ENCODE peak calls at places on chromosome 19, in five cellular contexts. T is kidney epithelial cell; D is CD8-positive, alpha-beta T cell; H is kidney; L is stomach. J is an unnamed sample.

GRCh38 chr19:49458567-49458903 is 5.5 kb downstream of the ALDH16A1 start:
- DNase-seq in H (no peak), T (no peak), D (no peak), L (no peak), J (no peak)

GRCh38 chr19:44737238-44738160 is 11.0 kb upstream of the BCL3 start:
- DNase-seq in T (no peak), L (no peak), H (no peak), D (no peak), J (peak)

GRCh38 chr19:48444933-48445194 is 919 bp upstream of the GRWD1 start:
- DNase-seq in T (no peak), D (no peak), L (no peak), H (no peak), J (no peak)

GRCh38 chr19:33621811-33622504 is at the start of gene CHST8:
- DNase-seq in H (no peak), L (peak), D (no peak), T (no peak), J (no peak)

GRCh38 chr19:16825312-16826168 is 3.7 kb upstream of the SIN3B start:
- DNase-seq in T (peak), L (peak), H (no peak), D (no peak), J (peak)

GRCh38 chr19:5691205-5691929 is 1.3 kb downstream of the RPL36 start:
- DNase-seq in H (peak), D (peak), T (no peak), L (peak), J (peak)

GRCh38 chr19:32606289-32606688 is 25.3 kb downstream of the PDCD5 start:
- DNase-seq in D (no peak), T (no peak), H (no peak), L (no peak), J (no peak)

GRCh38 chr19:39297931-39298634 is 1.9 kb downstream of the IFNL1 start:
- DNase-seq in D (peak), H (no peak), L (peak), T (no peak), J (no peak)

GRCh38 chr19:31110331-31110730 is 238.9 kb downstream of the TSHZ3 start:
- DNase-seq in T (no peak), H (no peak), L (no peak), D (no peak), J (peak)

GRCh38 chr19:41205995-41206394 is 13.0 kb downstream of the CYP2S1 start:
- DNase-seq in L (no peak), H (no peak), D (no peak), T (no peak), J (no peak)

GRCh38 chr19:21604351-21604926 is 99.0 kb downstream of the ZNF429 start:
- DNase-seq in D (no peak), L (no peak), H (no peak), T (no peak), J (peak)

GRCh38 chr19:5672708-5673459 is 7.4 kb downstream of the MICOS13 start:
- DNase-seq in H (no peak), T (no peak), L (no peak), D (no peak), J (no peak)

GRCh38 chr19:50798116-50798942 is 8.1 kb downstream of the ACP4 start:
- DNase-seq in T (no peak), L (no peak), D (no peak), H (no peak), J (no peak)

GRCh38 chr19:48777720-48778119 is 22.4 kb downstream of the FGF21 start:
- DNase-seq in D (no peak), L (no peak), H (no peak), T (no peak), J (no peak)

GRCh38 chr19:33777351-33777750 is 19.3 kb upstream of the KCTD15 start:
- DNase-seq in H (no peak), D (no peak), L (no peak), T (no peak), J (no peak)

GRCh38 chr19:41307954-41308449 is 2.0 kb upstream of the CCDC97 start:
- DNase-seq in T (no peak), L (no peak), D (no peak), H (no peak), J (no peak)

GRCh38 chr19:38430931-38431330 is 2.6 kb upstream of the RYR1 start:
- DNase-seq in H (no peak), L (no peak), T (no peak), D (no peak), J (no peak)

GRCh38 chr19:51690359-51691121 is 2.6 kb upstream of the SPACA6 start:
- DNase-seq in H (peak), L (peak), D (peak), T (no peak), J (peak)

GRCh38 chr19:50717891-50718254 is 1.7 kb downstream of the SHANK1 start:
- DNase-seq in T (no peak), L (no peak), D (peak), H (no peak), J (no peak)

GRCh38 chr19:42480335-42481095 is 37.8 kb upstream of the CXCL17 start:
- DNase-seq in L (peak), T (no peak), H (no peak), D (no peak), J (no peak)

GRCh38 chr19:51137812-51138425 is 4.2 kb upstream of the SIGLEC7 start:
- DNase-seq in H (no peak), T (no peak), L (no peak), D (no peak), J (no peak)

GRCh38 chr19:55567708-55568328 is 12.8 kb downstream of the ZNF579 start:
- DNase-seq in T (no peak), L (no peak), H (no peak), D (no peak), J (no peak)

DNA sequence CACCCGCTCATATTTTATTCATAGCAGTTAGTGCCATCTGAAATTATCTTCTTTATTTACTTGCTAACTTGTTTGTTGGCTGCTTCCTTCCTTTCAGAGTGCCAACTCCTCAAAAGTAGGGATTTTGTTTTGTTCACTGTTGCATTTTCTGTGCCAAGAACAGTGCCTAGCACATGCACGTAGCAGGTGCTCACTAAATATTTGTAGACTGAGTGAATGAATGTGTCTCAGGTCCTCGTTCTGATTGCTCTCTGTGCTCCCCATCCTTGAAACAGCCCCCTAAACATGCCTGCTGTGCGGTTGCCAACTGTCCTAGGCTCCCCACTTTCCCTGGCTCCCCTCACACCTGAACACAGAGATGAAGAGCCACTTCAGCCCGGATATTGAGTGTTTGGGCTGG is 1.5 kb downstream of the GIPC1 start:
- DNase-seq in T (no peak), D (no peak), H (no peak), L (no peak), J (no peak)
- H3K4me3 ChIP-seq in T (peak), D (no peak), H (peak), L (peak), J (peak)

DNA sequence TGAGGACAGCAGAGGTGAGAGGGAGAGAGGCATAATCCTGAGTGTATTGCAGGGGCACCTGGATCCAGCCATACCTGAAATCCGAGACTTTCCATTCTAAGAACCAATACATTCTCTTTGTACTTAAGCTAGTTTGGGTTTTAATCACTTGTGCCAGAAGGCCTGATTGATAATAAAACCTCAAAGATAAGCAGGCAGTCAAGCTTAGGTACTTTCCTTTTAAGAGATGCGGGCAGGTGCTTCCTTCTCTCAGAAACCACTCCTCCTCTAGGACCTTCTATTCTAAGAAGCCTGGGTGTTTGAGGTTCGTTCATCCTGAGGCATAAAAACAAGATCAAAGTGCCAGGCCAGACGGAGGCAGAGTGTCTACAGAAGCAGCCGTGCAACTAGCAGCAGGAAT is 22.2 kb downstream of the FAM187B start:
- DNase-seq in T (no peak), H (no peak), L (no peak), D (peak), J (no peak)
- TF ChIP-seq CTCF in T (no peak), H (no peak), L (no peak), D (no peak), J (no peak)

GRCh38 chr19:29927944-29928669 is 13.9 kb upstream of the URI1 start:
- DNase-seq in L (no peak), H (peak), T (no peak), D (no peak), J (no peak)
- H3K4me3 ChIP-seq in L (no peak), H (no peak), T (no peak), D (no peak), J (no peak)

DNA sequence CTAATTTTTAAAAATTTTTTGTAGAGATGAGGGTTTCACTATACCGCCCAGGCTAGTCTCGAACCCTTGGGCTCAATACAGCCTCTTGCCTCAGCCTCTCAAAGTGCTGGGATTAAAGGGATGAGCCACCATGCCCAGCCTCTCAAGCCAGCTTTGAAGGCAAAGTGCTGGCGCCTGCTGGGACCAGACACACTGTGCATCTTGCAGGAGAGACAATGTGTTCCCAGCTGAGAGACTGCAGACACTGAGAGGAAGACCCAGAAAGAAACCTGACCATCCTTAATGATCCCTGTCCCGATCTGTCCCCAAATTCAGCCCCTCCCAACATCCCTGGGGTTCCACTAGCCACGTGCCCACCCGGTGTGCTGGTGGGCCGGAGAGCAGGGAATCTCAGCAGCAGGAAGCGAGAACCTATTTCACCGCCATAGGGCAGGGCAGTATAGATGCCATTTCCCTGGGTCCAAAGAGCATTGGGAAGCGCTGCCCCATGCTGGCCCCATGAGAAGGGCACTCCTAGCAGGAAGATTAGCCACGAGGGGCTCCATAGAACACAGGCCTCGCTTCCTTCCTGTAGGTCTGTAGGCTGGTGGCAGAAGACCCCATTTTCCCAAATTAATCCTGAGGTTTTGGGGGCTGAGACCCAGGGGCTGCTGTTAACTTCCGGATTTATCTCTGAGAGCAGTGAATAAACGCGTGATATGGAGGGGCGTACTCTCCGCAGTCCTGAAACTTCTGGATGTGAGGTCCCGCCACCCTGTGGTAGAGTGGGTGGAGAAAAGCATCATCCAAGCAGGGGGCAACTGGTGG is 968 bp downstream of the RAVER1 start:
- DNase-seq in D (no peak), H (no peak), T (no peak), L (no peak), J (no peak)
- TF ChIP-seq CTCF in D (no peak), H (no peak), T (peak), L (no peak), J (no peak)

DNA sequence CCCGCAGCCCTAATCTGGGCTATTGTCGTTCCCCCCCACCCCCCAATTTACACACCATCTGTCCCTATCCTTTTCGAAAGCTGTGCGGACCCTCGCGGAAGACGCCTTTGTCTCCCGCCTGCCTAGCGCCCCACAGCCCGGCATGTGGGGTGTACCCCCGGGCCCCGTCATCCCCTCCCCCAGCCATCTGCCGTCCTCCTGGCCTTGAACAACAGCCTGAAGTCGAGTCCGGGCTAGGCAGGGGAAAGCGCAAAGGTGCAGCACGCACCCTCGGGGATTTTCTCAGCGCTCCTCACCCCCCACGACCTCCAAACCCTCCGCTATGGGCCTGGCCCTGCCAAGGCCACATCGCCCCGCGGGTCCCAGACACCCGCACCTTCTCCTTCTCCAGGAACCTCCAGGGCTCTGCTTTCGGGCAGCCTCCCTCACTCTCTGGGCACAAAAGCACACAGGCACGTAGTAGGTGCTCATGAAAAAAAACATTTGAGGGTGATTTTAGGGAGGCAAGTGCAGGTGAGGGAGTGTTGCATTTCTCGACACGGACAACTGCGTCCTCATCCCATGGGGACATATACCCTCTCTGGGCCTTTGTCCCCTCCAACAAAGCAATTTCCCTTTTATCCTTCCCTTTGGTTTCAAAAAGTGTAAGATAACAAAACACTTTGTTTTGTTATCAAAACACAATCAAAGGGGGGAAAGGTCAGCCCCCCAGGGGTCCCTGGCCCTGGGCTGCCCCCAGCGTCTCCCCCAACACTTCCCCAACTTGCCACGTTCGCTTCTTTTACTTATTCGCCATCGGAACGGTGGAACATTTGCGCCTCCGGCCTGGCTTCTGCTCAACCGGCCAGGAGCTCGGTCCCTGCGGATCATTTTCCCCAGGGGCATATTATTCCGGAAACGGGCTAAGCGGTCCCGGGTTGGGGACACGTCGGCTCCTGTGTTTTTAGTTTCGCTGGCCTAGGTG is 16.4 kb downstream of the CCDC124 start:
- DNase-seq in L (no peak), H (peak), D (no peak), T (no peak), J (no peak)
- H3K4me3 ChIP-seq in L (no peak), H (no peak), D (no peak), T (no peak), J (peak)

GRCh38 chr19:13902993-13903555 is 2.8 kb downstream of the BRME1 start:
- DNase-seq in T (no peak), H (no peak), L (no peak), D (no peak), J (no peak)
- TF ChIP-seq CTCF in T (peak), H (peak), L (no peak), D (peak), J (peak)

DNA sequence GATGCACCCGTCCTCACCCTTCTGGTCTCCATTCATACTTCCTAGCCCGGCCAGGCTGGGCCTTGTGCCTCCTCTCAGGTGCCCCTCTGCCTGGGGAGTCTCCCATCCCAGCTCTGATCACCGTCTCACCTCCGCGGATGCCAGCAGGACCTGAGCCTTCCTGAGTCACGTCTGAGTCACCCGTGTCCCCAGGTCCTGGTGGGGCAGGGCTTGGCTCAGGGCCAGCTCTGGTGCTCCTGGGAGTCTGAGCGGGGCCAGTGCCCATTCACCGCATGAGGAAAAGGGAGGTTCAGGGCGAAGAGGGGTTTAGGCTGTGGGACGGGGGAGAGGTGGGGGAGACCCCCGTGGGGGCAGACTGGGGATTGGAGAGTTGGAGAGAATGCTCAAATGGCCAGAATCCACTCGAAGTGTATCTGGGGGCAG is 593 bp downstream of the ATP8B3 start:
- DNase-seq in T (peak), L (peak), D (peak), H (peak), J (peak)
- H3K4me3 ChIP-seq in T (peak), L (peak), D (peak), H (no peak), J (peak)

GRCh38 chr19:3348042-3348441 is 18.3 kb upstream of the NFIC start:
- DNase-seq in L (no peak), H (peak), T (no peak), D (no peak), J (no peak)

GRCh38 chr19:3351702-3352447 is 14.5 kb upstream of the NFIC start:
- DNase-seq in H (peak), L (no peak), D (no peak), T (no peak), J (no peak)

GRCh38 chr19:3346677-3347353 is 19.6 kb upstream of the NFIC start:
- DNase-seq in T (no peak), D (no peak), H (peak), L (peak), J (no peak)

GRCh38 chr19:3353493-3353892 is 12.9 kb upstream of the NFIC start:
- DNase-seq in L (no peak), D (no peak), T (no peak), H (no peak), J (no peak)

GRCh38 chr19:3350014-3350663 is 16.2 kb upstream of the NFIC start:
- DNase-seq in L (peak), T (no peak), D (no peak), H (peak), J (no peak)
- TF ChIP-seq CTCF in L (no peak), T (no peak), D (no peak), H (no peak), J (no peak)

GRCh38 chr19:12689581-12690216 is 1.9 kb downstream of the GNG14 start:
- DNase-seq in L (no peak), H (no peak), D (no peak), T (no peak), J (no peak)
- H3K4me3 ChIP-seq in L (no peak), H (no peak), D (no peak), T (no peak), J (no peak)

GRCh38 chr19:15422311-15423075 is 3.7 kb upstream of the AKAP8L start:
- DNase-seq in L (no peak), H (no peak), T (no peak), D (no peak), J (no peak)
- TF ChIP-seq CTCF in L (no peak), H (no peak), T (no peak), D (no peak), J (no peak)

J was measured in astrocyte of the spinal cord.